ENCODE peak calls at places on chromosomes 4 and X, in nine cellular contexts. W is HFF-Myc, T is H1, Q is dorsolateral prefrontal cortex, N is MM.1S, K is suprapubic skin, S is cardiac muscle cell, Y is SK-N-SH, H is mucosa of descending colon. D is an unnamed sample.

GRCh38 chr4:78616046-78616498 is 64.5 kb downstream of the ANXA3 start:
- DNase-seq in W (no peak), T (no peak), Y (no peak), N (no peak), S (no peak), K (no peak), Q (no peak), H (no peak), D (no peak)

GRCh38 chrX:107766470-107767140 is 9.0 kb downstream of the TSC22D3 start:
- DNase-seq in H (peak; percentile 9), T (no peak), Q (no peak), K (no peak), W (no peak), N (no peak), S (no peak), Y (no peak), D (no peak)

GRCh38 chr4:8761824-8762205 is 109.8 kb downstream of the HMX1 start:
- DNase-seq in H (no peak), K (peak; percentile 73), Q (no peak), N (no peak), S (no peak), T (no peak), W (no peak), Y (no peak), D (no peak)

GRCh38 chr4:133096972-133097371 is 52.1 kb upstream of the PCDH10 start:
- DNase-seq in H (no peak), W (no peak), Y (no peak), S (no peak), T (no peak), N (no peak), Q (no peak), K (no peak), D (no peak)

GRCh38 chrX:101241531-101241930 is 21.9 kb downstream of the DRP2 start:
- DNase-seq in S (no peak), N (no peak), K (no peak), H (no peak), Y (no peak), T (no peak), W (no peak), Q (no peak), D (no peak)

GRCh38 chr4:177853198-177853597 is 411.0 kb upstream of the AGA start:
- DNase-seq in Q (no peak), S (no peak), K (no peak), W (no peak), N (no peak), H (no peak), Y (no peak), T (no peak), D (no peak)

GRCh38 chr4:150192986-150193385 is 114.7 kb downstream of the DCLK2 start:
- DNase-seq in W (no peak), Q (no peak), S (no peak), N (no peak), T (no peak), K (no peak), H (no peak), Y (no peak), D (no peak)

GRCh38 chrX:119870626-119871131 is 854 bp downstream of the RNF113A start:
- DNase-seq in N (no peak), K (no peak), T (no peak), W (no peak), H (peak; percentile 35), S (peak; percentile 41), Y (peak; percentile 26), Q (no peak), D (no peak)

GRCh38 chr4:27066591-27066990 is 205.9 kb downstream of the STIM2 start:
- DNase-seq in H (no peak), T (no peak), K (no peak), Q (no peak), Y (no peak), N (no peak), S (no peak), W (no peak), D (no peak)

GRCh38 chrX:17500145-17500579 is 125.2 kb downstream of the NHS start:
- DNase-seq in T (no peak), N (no peak), H (peak; percentile 73), W (no peak), Y (no peak), S (no peak), Q (no peak), K (no peak), D (peak; percentile 50)

GRCh38 chr4:6804082-6804752 is 21.7 kb downstream of the KIAA0232 start:
- DNase-seq in T (no peak), S (no peak), N (no peak), Y (no peak), W (no peak), H (peak; percentile 74), Q (no peak), K (no peak), D (no peak)

GRCh38 chr4:119299221-119300071 is 22.5 kb downstream of the FABP2 start:
- DNase-seq in T (no peak), K (no peak), N (peak; percentile 68), W (no peak), H (peak; percentile 13), S (no peak), Q (no peak), Y (no peak), D (no peak)

GRCh38 chr4:56641494-56642051 is 39.5 kb downstream of the HOPX start:
- DNase-seq in T (no peak), K (no peak), Q (no peak), N (no peak), S (no peak), Y (no peak), H (no peak), W (peak; percentile 69), D (peak; percentile 77)

GRCh38 chr4:55973650-55974049 is 24.9 kb downstream of the CEP135 start:
- DNase-seq in N (no peak), Y (no peak), Q (no peak), T (no peak), K (no peak), W (no peak), H (no peak), S (no peak), D (no peak)

GRCh38 chr4:98987720-98988119 is 7.8 kb upstream of the METAP1 start:
- DNase-seq in T (no peak), Y (no peak), W (no peak), S (no peak), Q (no peak), K (no peak), N (no peak), H (no peak), D (no peak)
- H3K4me3 ChIP-seq in T (no peak overlapping the region), Y (no peak overlapping the region), W (no peak overlapping the region), S (no peak overlapping the region), Q (no peak overlapping the region), K (no peak overlapping the region), N (no peak overlapping the region), H (no peak overlapping the region), D (no peak overlapping the region)

GRCh38 chr4:83040269-83040668 is 5.3 kb downstream of the COPS4 start:
- DNase-seq in Y (no peak), H (no peak), S (no peak), Q (no peak), K (no peak), T (no peak), W (no peak), N (no peak), D (no peak)
- TF ChIP-seq CTCF in Y (no peak), H (no peak), S (no peak), Q (no peak), K (no peak), T (peak; percentile 8), W (no peak), N (no peak), D (no peak)

GRCh38 chr4:67550491-67551256 is 5.4 kb upstream of the CENPC start:
- DNase-seq in W (no peak), H (no peak), T (no peak), Q (no peak), S (no peak), K (no peak), N (peak; percentile 28), Y (no peak), D (no peak)

GRCh38 chr4:67545996-67546356 is 673 bp upstream of the CENPC start:
- DNase-seq in H (no peak), T (no peak), K (no peak), N (no peak), Y (peak; percentile 11), W (no peak), Q (no peak), S (no peak), D (no peak)

GRCh38 chr4:67545199-67545995 is at the start of gene CENPC:
- DNase-seq in Y (peak; percentile 91), W (peak; percentile 87), T (peak; percentile 91), S (peak; percentile 98), K (peak; percentile 98), Q (peak; percentile 96), H (peak; percentile 97), N (peak; percentile 99), D (peak; percentile 84)

GRCh38 chr4:67549123-67549522 is 3.8 kb upstream of the CENPC start:
- DNase-seq in Y (peak; percentile 21), K (no peak), N (peak; percentile 68), W (no peak), S (no peak), T (no peak), H (no peak), Q (no peak), D (no peak)

DNA sequence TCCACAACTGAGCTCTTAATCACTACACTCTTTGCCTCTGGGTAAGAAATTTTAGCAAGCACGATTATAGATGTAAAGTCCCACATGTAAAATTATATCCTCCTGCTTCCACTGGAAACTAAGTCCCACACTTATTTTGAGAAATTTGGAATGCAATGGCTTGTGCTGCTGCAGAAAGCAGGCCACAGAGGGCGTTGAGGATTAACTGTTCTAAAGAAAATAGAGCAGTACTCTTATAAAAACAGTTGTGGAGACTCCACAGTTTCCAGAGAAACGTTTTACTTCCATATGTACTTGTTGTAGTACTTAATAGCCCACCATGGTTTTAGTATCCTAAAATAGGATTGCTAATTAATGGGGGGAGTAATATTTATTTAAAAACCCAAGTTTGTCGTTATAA is 1.7 kb upstream of the CENPC start:
- DNase-seq in W (no peak), Y (no peak), K (no peak), T (no peak), Q (no peak), S (no peak), H (no peak), N (no peak), D (no peak)
- H3K4me3 ChIP-seq in W (no peak overlapping the region), Y (no peak overlapping the region), K (no peak overlapping the region), T (no peak overlapping the region), Q (no peak overlapping the region), S (no peak overlapping the region), H (no peak overlapping the region), N (no peak overlapping the region), D (no peak overlapping the region)

GRCh38 chr4:112231779-112232713 is at the start of gene AP1AR:
- DNase-seq in S (peak; percentile 92), K (peak; percentile 93), Q (peak; percentile 74), H (peak; percentile 83), N (peak; percentile 85), T (no peak), W (no peak), Y (peak; percentile 92), D (no peak)
- TF ChIP-seq CTCF in S (peak; percentile 48), K (peak; percentile 40), Q (peak; percentile 5), H (no peak), N (peak; percentile 42), T (peak; percentile 41), W (peak; percentile 18), Y (peak; percentile 49), D (peak; percentile 34)